ENCODE peak calls at places on chromosomes 5 and 9, in four cellular contexts. H is H1, G is K562, F is GM12878. K is an unnamed sample.

GRCh38 chr9:73761905-73762304 is 610.2 kb downstream of the ANXA1 start:
- DNase-seq in G (no peak), H (no peak), F (no peak), K (no peak)

GRCh38 chr5:35617435-35618296 is at the start of gene SPEF2:
- DNase-seq in H (peak; percentile 86), F (no peak), G (peak; percentile 25), K (peak; percentile 84)

GRCh38 chr5:140569197-140569596 is 4.6 kb downstream of the SLC35A4 start:
- DNase-seq in H (no peak), G (no peak), F (no peak), K (no peak)

GRCh38 chr9:130779153-130779855 is 55.8 kb upstream of the ABL1 start:
- DNase-seq in F (no peak), G (no peak), H (no peak), K (no peak)

GRCh38 chr5:96149021-96149420 is 187.4 kb upstream of the ELL2 start:
- DNase-seq in H (no peak), F (no peak), G (no peak), K (no peak)

GRCh38 chr5:165525268-165525667 is 2019.8 kb downstream of the MAT2B start:
- DNase-seq in G (no peak), H (no peak), F (no peak), K (no peak)

GRCh38 chr9:71819115-71819739 is 50.9 kb upstream of the CEMIP2 start:
- DNase-seq in G (peak; percentile 19), F (no peak), H (no peak), K (peak; percentile 16)

GRCh38 chr5:114176356-114176755 is 185.5 kb upstream of the KCNN2 start:
- DNase-seq in G (no peak), F (no peak), H (no peak), K (no peak)

GRCh38 chr9:85511746-85512145 is 230.0 kb downstream of the AGTPBP1 start:
- DNase-seq in F (no peak), G (no peak), H (no peak), K (no peak)

GRCh38 chr5:39205550-39205949 is 13.8 kb downstream of the FYB1 start:
- DNase-seq in H (no peak), G (no peak), F (no peak), K (no peak)

GRCh38 chr9:104090578-104090977 is 3.5 kb upstream of the SMC2 start:
- DNase-seq in H (no peak), F (no peak), G (no peak), K (no peak)

GRCh38 chr5:24606974-24607373 is 37.8 kb downstream of the CDH10 start:
- DNase-seq in F (no peak), H (no peak), G (no peak), K (no peak)

DNA sequence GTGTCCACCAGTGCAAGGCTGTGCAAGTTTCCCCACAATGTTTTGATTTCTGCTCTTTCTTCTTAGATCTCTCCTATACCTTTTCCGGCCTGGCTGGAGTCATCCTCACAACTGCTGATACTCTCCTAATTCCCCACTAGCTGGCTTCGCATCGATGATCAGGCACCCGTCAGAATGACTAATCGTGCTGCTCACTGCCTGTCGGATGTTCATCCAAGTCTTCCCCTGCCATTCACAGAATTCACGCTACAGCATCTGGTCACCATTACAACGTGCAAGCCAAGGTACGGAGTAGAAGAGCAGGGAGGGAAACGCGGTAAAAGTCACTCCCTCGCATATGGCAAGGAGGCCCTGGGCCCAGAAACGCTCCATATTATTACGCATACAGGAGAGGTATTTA is 35.1 kb downstream of the CDH10 start:
- DNase-seq in H (no peak), G (no peak), F (no peak), K (no peak)
- TF ChIP-seq BRCA1 in H (no peak), G (no peak), F (no peak), K (no peak)

DNA sequence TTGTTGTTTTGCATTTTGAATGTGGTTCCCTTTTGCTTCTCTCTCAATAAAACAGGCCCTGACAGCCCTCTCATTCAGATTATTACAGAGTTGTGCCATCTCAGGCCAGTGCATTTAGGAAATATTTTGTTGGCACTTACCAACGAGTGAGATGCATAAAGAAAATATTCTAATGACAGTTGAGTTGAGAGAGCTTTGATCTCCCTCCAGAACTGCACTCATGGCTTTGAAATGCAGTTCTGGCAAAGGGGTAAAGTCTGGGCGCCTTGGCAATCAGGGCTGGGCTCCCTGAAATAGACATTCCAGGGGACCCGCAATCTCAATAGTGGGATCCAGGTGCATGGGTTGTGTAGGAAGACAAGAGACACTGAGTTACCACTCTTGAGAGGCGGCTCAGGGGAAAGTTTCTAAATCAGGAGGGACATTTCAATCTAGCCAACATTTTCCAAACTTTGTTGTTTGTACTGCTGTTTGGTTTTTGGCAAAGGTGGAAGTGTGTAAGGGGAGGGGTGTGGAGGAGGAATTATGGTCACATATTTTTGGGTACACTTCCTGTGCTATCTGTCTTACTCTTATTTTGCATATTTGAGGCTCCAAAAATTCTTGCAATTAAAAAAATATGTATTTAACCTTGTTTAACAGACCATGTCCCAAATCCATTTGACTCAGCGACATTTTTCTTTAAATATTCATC is 48.8 kb downstream of the PAPPA start:
- DNase-seq in F (no peak), H (no peak), G (no peak), K (no peak)
- TF ChIP-seq BRCA1 in F (no peak), H (no peak), G (no peak), K (no peak)

GRCh38 chr9:2159521-2160417 is 144.6 kb downstream of the SMARCA2 start:
- DNase-seq in H (no peak), G (no peak), F (no peak), K (no peak)
- TF ChIP-seq BRCA1 in H (no peak), G (no peak), F (no peak), K (no peak)

GRCh38 chr9:13485068-13485596 is 205.6 kb upstream of the MPDZ start:
- DNase-seq in G (no peak), H (no peak), F (no peak), K (no peak)
- TF ChIP-seq BRCA1 in G (no peak), H (no peak), F (no peak), K (no peak)